ENCODE peak calls at places on chromosomes 1 and 21, in ten cellular contexts. S is nephron progenitor cell; V is T47D; Y is stimulated activated naive CD8-positive, alpha-beta T cell treated with anti-CD3 and anti-CD28 coated beads, Interleukin-15, Interleukin-2, amounts not matched to agents 100 U/mL and 50 U/mL, for 24 hours; K is stimulated activated CD8-positive, alpha-beta memory T cell treated with anti-CD3 and anti-CD28 coated beads, Interleukin-15, amount 100 ng/mL, for 4 hours; X is dorsolateral prefrontal cortex; U is fibroblast of lung; H is CD4-positive, alpha-beta T cell; W is RKO; E is naive thymus-derived CD4-positive, alpha-beta T cell. L is an unnamed sample.

GRCh38 chr1:19476440-19477190 is 8.7 kb downstream of the CAPZB start:
- DNase-seq in S (no peak), V (no peak), Y (peak), K (no peak), X (no peak), U (peak), H (no peak), W (no peak), E (peak), L (no peak)

GRCh38 chr1:25556791-25557476 is 13.5 kb downstream of the LDLRAP1 start:
- DNase-seq in S (no peak), V (no peak), Y (no peak), K (no peak), X (no peak), U (peak), H (no peak), W (no peak), E (peak), L (no peak)

GRCh38 chr1:225450491-225451191 is 22.8 kb upstream of the LBR start:
- DNase-seq in S (no peak), V (no peak), Y (no peak), K (no peak), X (no peak), U (no peak), H (no peak), W (no peak), E (no peak), L (no peak)

GRCh38 chr1:173863224-173864151 is 4.3 kb downstream of the GAS5 start:
- DNase-seq in S (no peak), V (no peak), Y (no peak), K (no peak), X (no peak), U (no peak), H (no peak), W (peak), E (no peak), L (no peak)

GRCh38 chr1:92698932-92699331 is 86.0 kb downstream of the EVI5 start:
- DNase-seq in S (no peak), V (no peak), Y (no peak), K (no peak), X (no peak), U (no peak), H (no peak), W (no peak), E (no peak), L (no peak)

GRCh38 chr1:7659514-7659913 is 111.6 kb upstream of the VAMP3 start:
- DNase-seq in S (no peak), V (no peak), Y (no peak), K (no peak), X (no peak), U (no peak), H (no peak), W (no peak), E (no peak), L (no peak)

GRCh38 chr1:228093050-228093906 is 9.8 kb downstream of the C1orf35 start:
- DNase-seq in S (no peak), V (peak), Y (no peak), K (no peak), X (no peak), U (no peak), H (no peak), W (no peak), E (no peak), L (no peak)

GRCh38 chr1:202259705-202260104 is 66.1 kb downstream of the LGR6 start:
- DNase-seq in S (no peak), V (no peak), Y (no peak), K (no peak), X (no peak), U (no peak), H (no peak), W (no peak), E (no peak), L (no peak)

GRCh38 chr1:56710646-56711045 is 65.5 kb downstream of the PRKAA2 start:
- DNase-seq in S (no peak), V (no peak), Y (no peak), K (no peak), X (no peak), U (peak), H (no peak), W (peak), E (no peak), L (no peak)

GRCh38 chr1:209723761-209724693 is 19.4 kb downstream of the HSD11B1 start:
- DNase-seq in S (no peak), V (no peak), Y (peak), K (no peak), X (no peak), U (no peak), H (no peak), W (no peak), E (peak), L (no peak)

GRCh38 chr1:53947172-53947835 is 1.2 kb downstream of the LRRC42 start:
- DNase-seq in S (no peak), V (no peak), Y (no peak), K (no peak), X (no peak), U (no peak), H (no peak), W (no peak), E (no peak), L (no peak)

GRCh38 chr1:234435620-234436019 is 43.4 kb downstream of the TARBP1 start:
- DNase-seq in S (no peak), V (no peak), Y (no peak), K (no peak), X (no peak), U (no peak), H (no peak), W (no peak), E (no peak), L (no peak)

GRCh38 chr1:36095760-36096405 is 7.2 kb downstream of the ADPRS start:
- DNase-seq in S (no peak), V (no peak), Y (no peak), K (no peak), X (peak), U (no peak), H (no peak), W (no peak), E (no peak), L (no peak)

GRCh38 chr1:223136086-223136485 is 7.0 kb downstream of the TLR5 start:
- DNase-seq in S (no peak), V (no peak), Y (no peak), K (no peak), X (no peak), U (no peak), H (no peak), W (no peak), E (no peak), L (no peak)

GRCh38 chr1:43144228-43144627 is 27.9 kb downstream of the EBNA1BP2 start:
- DNase-seq in S (no peak), V (no peak), Y (no peak), K (no peak), X (no peak), U (peak), H (no peak), W (no peak), E (no peak), L (no peak)

GRCh38 chr21:32597205-32597604 is 11.9 kb upstream of the TCP10L start:
- DNase-seq in S (no peak), V (no peak), Y (no peak), K (no peak), X (no peak), U (peak), H (no peak), W (peak), E (no peak), L (no peak)

GRCh38 chr1:27992271-27992670 is 32.5 kb downstream of the XKR8 start:
- DNase-seq in S (no peak), V (no peak), Y (peak), K (peak), X (no peak), U (no peak), H (peak), W (no peak), E (peak), L (no peak)

GRCh38 chr1:164772635-164773034 is 213.7 kb downstream of the PBX1 start:
- DNase-seq in S (no peak), V (no peak), Y (peak), K (no peak), X (no peak), U (peak), H (no peak), W (peak), E (no peak), L (no peak)

GRCh38 chr1:164637461-164638375 is 78.7 kb downstream of the PBX1 start:
- DNase-seq in S (no peak), V (no peak), Y (no peak), K (no peak), X (peak), U (peak), H (no peak), W (no peak), E (no peak), L (no peak)

GRCh38 chr1:223642155-223642689 is 23.3 kb downstream of the CAPN8 start:
- DNase-seq in S (no peak), V (no peak), Y (no peak), K (no peak), X (no peak), U (no peak), H (no peak), W (no peak), E (no peak), L (no peak)

GRCh38 chr1:234957330-234958065 is 171.1 kb downstream of the TOMM20 start:
- DNase-seq in S (peak), V (no peak), Y (peak), K (no peak), X (no peak), U (peak), H (no peak), W (peak), E (no peak), L (no peak)

GRCh38 chr1:209368864-209369598 is 214.5 kb upstream of the CAMK1G start:
- DNase-seq in S (no peak), V (no peak), Y (no peak), K (no peak), X (no peak), U (peak), H (no peak), W (peak), E (no peak), L (no peak)

GRCh38 chr21:30044447-30045064 is 104.8 kb upstream of the GRIK1 start:
- DNase-seq in S (peak), V (no peak), Y (peak), K (no peak), X (no peak), U (peak), H (no peak), W (peak), E (peak), L (no peak)

GRCh38 chr1:38790422-38791212 is 69.0 kb downstream of the RRAGC start:
- DNase-seq in S (no peak), V (no peak), Y (no peak), K (no peak), X (no peak), U (no peak), H (no peak), W (no peak), E (no peak), L (no peak)

GRCh38 chr1:19436716-19437476 is 48.4 kb downstream of the CAPZB start:
- DNase-seq in S (no peak), V (no peak), Y (no peak), K (no peak), X (no peak), U (peak), H (no peak), W (no peak), E (no peak), L (no peak)

GRCh38 chr1:28971980-28972771 is 57.8 kb downstream of the EPB41 start:
- DNase-seq in S (no peak), V (no peak), Y (no peak), K (no peak), X (peak), U (peak), H (no peak), W (peak), E (no peak), L (no peak)

GRCh38 chr1:89620664-89621063 is 12.3 kb upstream of the LRRC8C start:
- DNase-seq in S (no peak), V (no peak), Y (no peak), K (no peak), X (no peak), U (no peak), H (no peak), W (no peak), E (no peak), L (no peak)

GRCh38 chr21:32413697-32414578 is 1.4 kb downstream of the EVA1C start:
- DNase-seq in S (no peak), V (no peak), Y (no peak), K (no peak), X (no peak), U (peak), H (no peak), W (peak), E (peak), L (no peak)

GRCh38 chr1:26799479-26800133 is 11.9 kb downstream of the PIGV start:
- DNase-seq in S (no peak), V (no peak), Y (peak), K (peak), X (peak), U (peak), H (no peak), W (no peak), E (no peak), L (no peak)

GRCh38 chr1:156399355-156400125 is 30.5 kb downstream of the RHBG start:
- DNase-seq in S (no peak), V (no peak), Y (no peak), K (no peak), X (no peak), U (no peak), H (no peak), W (no peak), E (no peak), L (no peak)

GRCh38 chr1:56817716-56818463 is 1.3 kb downstream of the FYB2 start:
- DNase-seq in S (no peak), V (no peak), Y (no peak), K (no peak), X (no peak), U (peak), H (no peak), W (no peak), E (no peak), L (no peak)

GRCh38 chr1:245785433-245785832 is 630.6 kb downstream of the KIF26B start:
- DNase-seq in S (no peak), V (no peak), Y (no peak), K (no peak), X (no peak), U (no peak), H (no peak), W (no peak), E (no peak), L (no peak)

GRCh38 chr21:26179501-26179900 is 8.9 kb upstream of the APP start:
- DNase-seq in S (no peak), V (no peak), Y (no peak), K (no peak), X (no peak), U (no peak), H (no peak), W (no peak), E (no peak), L (no peak)

GRCh38 chr1:183810756-183811155 is 5.8 kb downstream of the RGL1 start:
- DNase-seq in S (no peak), V (no peak), Y (no peak), K (no peak), X (no peak), U (no peak), H (no peak), W (no peak), E (no peak), L (no peak)

GRCh38 chr1:217674330-217674729 is 43.2 kb downstream of the SPATA17 start:
- DNase-seq in S (no peak), V (no peak), Y (no peak), K (no peak), X (no peak), U (no peak), H (no peak), W (no peak), E (no peak), L (no peak)

GRCh38 chr1:35437200-35437599 is 120.0 kb downstream of the KIAA0319L start:
- DNase-seq in S (no peak), V (no peak), Y (no peak), K (no peak), X (no peak), U (no peak), H (no peak), W (no peak), E (no peak), L (no peak)

GRCh38 chr1:180166436-180166800 is 11.7 kb downstream of the QSOX1 start:
- DNase-seq in S (no peak), V (no peak), Y (no peak), K (no peak), X (peak), U (no peak), H (no peak), W (no peak), E (no peak), L (no peak)

L was measured in esophagus squamous epithelium.